ENCODE peak calls at places on chromosomes 6 and 20, in four cellular contexts. L is BJ, W is kidney epithelial cell, X is GM13977. F is an unnamed sample.

GRCh38 chr20:50191065-50191565 is 485 bp downstream of the CEBPB start:
- DNase-seq in W (no peak), L (no peak), X (peak; percentile 69), F (no peak)

GRCh38 chr20:20253039-20253743 is 114.7 kb upstream of the INSM1 start:
- DNase-seq in X (no peak), L (no peak), W (no peak), F (no peak)

GRCh38 chr6:14896475-14896874 is 349.4 kb upstream of the JARID2 start:
- DNase-seq in L (no peak), W (no peak), X (no peak), F (no peak)

GRCh38 chr20:63419299-63419698 is 53.2 kb downstream of the KCNQ2 start:
- DNase-seq in L (no peak), W (no peak), X (no peak), F (no peak)

GRCh38 chr6:170038251-170038650 is 252.6 kb downstream of the DLL1 start:
- DNase-seq in L (no peak), X (no peak), W (no peak), F (no peak)

GRCh38 chr6:148082044-148082443 is 260.6 kb upstream of the SASH1 start:
- DNase-seq in X (no peak), L (no peak), W (no peak), F (no peak)

GRCh38 chr6:26550250-26550993 is 12.3 kb downstream of the HMGN4 start:
- DNase-seq in L (no peak), W (no peak), X (peak; percentile 60), F (peak; percentile 86)

GRCh38 chr6:49668083-49668511 is 31.5 kb upstream of the RHAG start:
- DNase-seq in L (no peak), W (peak; percentile 43), X (no peak), F (no peak)

GRCh38 chr6:15586528-15586927 is 76.3 kb downstream of the DTNBP1 start:
- DNase-seq in L (no peak), W (no peak), X (no peak), F (no peak)

GRCh38 chr6:88220493-88220892 is 54.3 kb upstream of the CNR1 start:
- DNase-seq in L (no peak), X (no peak), W (no peak), F (no peak)

GRCh38 chr20:19079536-19080299 is 132.7 kb upstream of the SLC24A3 start:
- DNase-seq in L (no peak), W (no peak), X (no peak), F (peak; percentile 57)

GRCh38 chr20:36181934-36182603 is 27.5 kb downstream of the EPB41L1 start:
- DNase-seq in W (no peak), L (no peak), X (no peak), F (no peak)

GRCh38 chr6:127483399-127484055 is 24.3 kb upstream of the KIAA0408 start:
- DNase-seq in W (no peak), X (no peak), L (no peak), F (no peak)

GRCh38 chr20:59604770-59605665 is 678 bp downstream of the PHACTR3 start:
- DNase-seq in L (no peak), X (no peak), W (no peak), F (no peak)

GRCh38 chr6:52725133-52725529 is 38.1 kb downstream of the GSTA2 start:
- DNase-seq in L (no peak), X (no peak), W (no peak), F (no peak)

GRCh38 chr20:56460459-56460858 is 8.0 kb upstream of the RTF2 start:
- DNase-seq in X (no peak), W (no peak), L (no peak), F (no peak)

GRCh38 chr6:55953384-55953783 is 78.0 kb upstream of the BMP5 start:
- DNase-seq in W (peak; percentile 7), L (peak; percentile 30), X (no peak), F (no peak)

GRCh38 chr20:5918856-5919633 is 31.3 kb downstream of the TRMT6 start:
- DNase-seq in L (no peak), X (peak; percentile 19), W (peak; percentile 57), F (no peak)

GRCh38 chr20:52031574-52032303 is 159.8 kb downstream of the ZFP64 start:
- DNase-seq in W (peak; percentile 54), X (no peak), L (peak; percentile 76), F (no peak)

GRCh38 chr6:13767121-13767794 is 47.1 kb downstream of the MCUR1 start:
- DNase-seq in W (peak; percentile 9), X (no peak), L (no peak), F (no peak)

GRCh38 chr6:170344631-170345576 is 38.3 kb downstream of the FAM120B start:
- DNase-seq in X (no peak), W (peak; percentile 43), L (peak; percentile 8), F (no peak)

GRCh38 chr6:145075425-145075824 is 659.9 kb downstream of the EPM2A start:
- DNase-seq in W (no peak), L (no peak), X (no peak), F (no peak)

GRCh38 chr6:170388113-170388512 is 81.6 kb downstream of the FAM120B start:
- DNase-seq in W (no peak), L (peak; percentile 78), X (no peak), F (no peak)

GRCh38 chr20:61031101-61031830 is 220.8 kb upstream of the CDH4 start:
- DNase-seq in X (no peak), L (no peak), W (no peak), F (no peak)

GRCh38 chr6:24494726-24495515 is at the start of gene ALDH5A1:
- DNase-seq in L (no peak), X (peak; percentile 81), W (no peak), F (peak; percentile 88)

GRCh38 chr6:12258591-12258990 is 31.6 kb upstream of the EDN1 start:
- DNase-seq in L (no peak), W (no peak), X (no peak), F (no peak)

GRCh38 chr6:110085285-110085684 is 94.2 kb downstream of the WASF1 start:
- DNase-seq in X (no peak), W (no peak), L (no peak), F (no peak)

GRCh38 chr6:158170656-158171081 is 2.5 kb downstream of the GTF2H5 start:
- DNase-seq in W (peak; percentile 78), L (peak; percentile 71), X (no peak), F (no peak)

GRCh38 chr6:77249560-77249959 is 213.7 kb downstream of the HTR1B start:
- DNase-seq in L (no peak), W (no peak), X (no peak), F (no peak)

GRCh38 chr6:46103437-46103836 is 26.4 kb upstream of the ENPP4 start:
- DNase-seq in W (no peak), L (no peak), X (no peak), F (no peak)

GRCh38 chr6:127382413-127382812 is 39.0 kb upstream of the ECHDC1 start:
- DNase-seq in L (no peak), W (no peak), X (no peak), F (no peak)

GRCh38 chr6:79538481-79538971 is 1.3 kb upstream of the LCA5 start:
- DNase-seq in W (no peak), X (no peak), L (no peak), F (no peak)

GRCh38 chr6:159311618-159312017 is 142.4 kb downstream of the FNDC1 start:
- DNase-seq in W (no peak), L (no peak), X (no peak), F (no peak)
- TF ChIP-seq CTCF in W (no peak), L (no peak), X (no peak), F (no peak)

GRCh38 chr6:83860347-83860731 is 850 bp downstream of the CYB5R4 start:
- DNase-seq in X (no peak), L (no peak), W (no peak), F (no peak)

GRCh38 chr6:83862776-83863471 is 3.4 kb downstream of the CYB5R4 start:
- DNase-seq in W (no peak), L (no peak), X (no peak), F (no peak)

GRCh38 chr6:83854766-83855165 is 1.6 kb downstream of the RIPPLY2 start:
- DNase-seq in L (no peak), W (no peak), X (no peak), F (no peak)

GRCh38 chr6:83861077-83861476 is 1.6 kb downstream of the CYB5R4 start:
- DNase-seq in L (no peak), X (no peak), W (no peak), F (no peak)

DNA sequence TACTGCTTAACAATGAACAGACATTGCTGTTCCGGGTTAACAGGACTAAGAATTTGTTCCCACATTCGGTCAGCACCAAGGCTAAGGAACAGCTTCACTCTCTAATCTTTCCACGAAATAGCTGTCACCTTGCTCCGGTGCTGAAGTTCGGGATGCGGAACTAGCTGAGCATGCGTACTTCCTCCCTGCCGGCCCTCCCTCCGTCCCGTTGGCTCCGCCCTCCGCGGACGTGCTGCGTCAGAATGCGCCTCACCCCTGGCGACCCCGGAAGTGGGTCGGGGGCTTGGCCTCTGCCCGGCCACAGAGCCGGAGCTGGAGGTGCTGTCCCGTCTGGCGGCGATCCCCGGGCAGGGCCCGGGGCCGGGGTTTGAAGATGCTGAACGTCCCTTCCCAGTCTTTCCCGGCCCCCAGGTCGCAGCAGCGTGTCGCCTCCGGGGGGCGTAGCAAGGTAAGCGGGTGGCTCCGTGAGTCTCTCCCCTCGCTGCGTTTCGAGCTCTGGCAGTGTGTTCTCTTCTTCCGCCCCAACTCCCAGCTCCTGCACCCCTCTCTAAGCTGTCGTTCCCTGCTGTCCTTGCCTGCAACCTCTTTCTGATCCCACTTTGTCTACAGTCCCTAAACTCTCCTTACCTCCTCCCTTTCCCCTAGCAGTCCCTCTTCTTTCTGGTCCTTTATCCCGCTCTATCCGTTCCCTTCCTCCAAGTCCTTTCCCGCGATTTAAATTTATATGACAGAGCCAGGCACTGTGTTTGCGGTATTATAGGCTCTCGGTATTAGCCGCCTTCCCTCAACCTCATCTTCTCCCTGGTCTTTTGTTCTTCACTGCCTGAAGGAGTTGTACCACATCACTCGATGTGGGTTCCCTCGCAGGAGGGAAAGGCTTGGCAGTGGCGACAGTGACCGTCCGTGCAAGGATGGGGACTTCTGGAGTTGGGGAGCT is at the start of gene CYB5R4:
- DNase-seq in W (peak; percentile 73), L (peak; percentile 67), X (peak; percentile 95), F (peak; percentile 97)
- TF ChIP-seq CTCF in W (peak; percentile 65), L (peak; percentile 65), X (peak; percentile 33), F (peak; percentile 66)

GRCh38 chr6:97591955-97592354 is 308.9 kb upstream of the MMS22L start:
- DNase-seq in X (no peak), L (no peak), W (no peak), F (no peak)

GRCh38 chr6:97586344-97586743 is 303.3 kb upstream of the MMS22L start:
- DNase-seq in L (no peak), W (no peak), X (peak; percentile 7), F (no peak)
- TF ChIP-seq CTCF in L (peak; percentile 14), W (peak; percentile 12), X (peak; percentile 39), F (peak; percentile 45)

DNA sequence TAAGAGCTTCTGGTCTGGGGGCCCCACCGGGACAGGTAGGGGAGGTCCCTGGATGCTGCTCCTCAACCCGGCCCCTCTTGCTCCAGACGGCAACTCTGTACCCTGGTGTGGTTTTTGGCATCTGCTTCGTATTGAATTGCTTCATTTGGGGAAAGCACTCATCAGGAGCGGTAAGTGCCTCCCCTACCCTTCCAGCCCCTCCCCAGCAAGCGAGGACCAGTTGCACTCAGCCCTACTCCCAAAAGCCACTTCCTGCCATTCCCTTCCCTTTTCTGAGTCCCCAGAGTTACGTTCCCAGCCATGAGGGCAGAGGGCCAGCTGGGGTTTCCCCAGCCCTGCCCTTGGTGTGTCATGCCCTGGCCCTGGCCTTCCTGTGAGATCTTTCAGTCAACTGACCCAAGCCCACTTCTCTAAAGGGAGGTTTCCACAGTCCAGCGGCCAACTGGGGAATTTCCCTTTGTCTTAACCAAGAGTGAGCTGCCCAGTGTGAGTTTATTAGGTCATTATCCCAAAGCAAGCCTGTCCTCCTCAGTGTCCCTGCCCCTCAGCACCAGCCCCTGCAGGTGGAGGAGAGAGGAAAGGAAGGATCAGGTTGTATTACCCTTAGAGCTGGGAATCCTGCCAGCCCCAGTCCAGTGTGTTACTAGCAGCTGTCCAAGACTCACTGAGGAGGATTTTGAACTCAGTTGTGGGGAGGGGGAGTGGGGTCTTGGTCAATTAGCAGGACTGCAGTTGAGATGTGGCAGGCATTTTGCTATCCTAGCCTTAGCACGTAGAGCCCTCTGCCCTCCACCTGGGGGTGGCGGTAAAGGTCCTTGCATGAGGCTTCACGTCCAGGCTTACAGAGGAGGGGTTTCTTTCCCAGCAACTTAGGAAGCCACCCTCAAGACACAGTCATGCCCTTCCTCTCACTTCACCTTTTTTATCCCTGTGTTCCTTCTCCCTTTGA is 45.8 kb downstream of the TM9SF4 start:
- DNase-seq in W (peak; percentile 79), L (peak; percentile 59), X (peak; percentile 43), F (no peak)
- TF ChIP-seq CTCF in W (peak; percentile 42), L (peak; percentile 14), X (peak; percentile 59), F (peak; percentile 36)

F was measured in osteocyte.